ENCODE peak calls at places on chromosomes 13 and 19, in six cellular contexts. S, H, P, W, F and I are unnamed samples.

GRCh38 chr13:30818323-30818960 is 83.1 kb downstream of the ALOX5AP start:
- DNase-seq in S (no peak), H (no peak), P (no peak), W (no peak), F (peak), I (no peak)

GRCh38 chr13:109666656-109667448 is 119.5 kb downstream of the IRS2 start:
- DNase-seq in S (no peak), H (no peak), P (no peak), W (no peak), F (no peak), I (no peak)

GRCh38 chr19:42528354-42529247 is at the start of gene CEACAM1:
- DNase-seq in S (no peak), H (peak), P (peak), W (peak), F (peak), I (peak)

GRCh38 chr13:113231306-113232207 is 22.1 kb downstream of the CUL4A start:
- DNase-seq in S (no peak), H (no peak), P (no peak), W (no peak), F (no peak), I (no peak)

GRCh38 chr13:39836038-39836437 is 180.6 kb downstream of the COG6 start:
- DNase-seq in S (no peak), H (no peak), P (no peak), W (no peak), F (no peak), I (no peak)

GRCh38 chr13:104980571-104980970 is 1554.9 kb downstream of the EFNB2 start:
- DNase-seq in S (no peak), H (no peak), P (no peak), W (no peak), F (no peak), I (no peak)

GRCh38 chr13:47175172-47175806 is 278.4 kb upstream of the HTR2A start:
- DNase-seq in S (no peak), H (no peak), P (no peak), W (no peak), F (no peak), I (no peak)

GRCh38 chr13:97133554-97133953 is 88.6 kb upstream of the MBNL2 start:
- DNase-seq in S (no peak), H (no peak), P (no peak), W (no peak), F (no peak), I (no peak)

GRCh38 chr19:11286312-11286974 is 9.5 kb upstream of the TSPAN16 start:
- DNase-seq in S (no peak), H (no peak), P (no peak), W (no peak), F (no peak), I (no peak)

DNA sequence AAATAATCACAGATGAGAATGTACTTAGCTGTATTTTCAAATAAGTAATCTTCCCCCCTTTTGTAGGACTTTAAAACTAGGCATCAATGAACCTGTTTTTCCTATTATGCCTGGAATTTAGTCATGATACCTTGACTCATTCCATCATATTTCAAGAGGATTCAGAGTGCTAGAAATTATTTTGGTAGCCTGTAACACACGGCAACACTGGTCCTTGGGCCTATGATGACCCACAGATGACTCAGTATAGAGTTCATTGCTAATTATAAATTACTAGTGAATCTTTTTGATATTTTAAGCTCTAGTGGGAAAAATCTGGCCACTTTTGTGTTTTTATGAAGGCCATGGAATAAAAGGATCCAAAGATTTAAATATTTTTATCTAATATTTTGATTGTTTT is 26.0 kb upstream of the GARRE1 start:
- DNase-seq in S (no peak), H (no peak), P (no peak), W (no peak), F (no peak), I (no peak)
- TF ChIP-seq EZH2 in S (no peak), H (no peak), P (no peak), W (no peak), F (no peak), I (no peak)

DNA sequence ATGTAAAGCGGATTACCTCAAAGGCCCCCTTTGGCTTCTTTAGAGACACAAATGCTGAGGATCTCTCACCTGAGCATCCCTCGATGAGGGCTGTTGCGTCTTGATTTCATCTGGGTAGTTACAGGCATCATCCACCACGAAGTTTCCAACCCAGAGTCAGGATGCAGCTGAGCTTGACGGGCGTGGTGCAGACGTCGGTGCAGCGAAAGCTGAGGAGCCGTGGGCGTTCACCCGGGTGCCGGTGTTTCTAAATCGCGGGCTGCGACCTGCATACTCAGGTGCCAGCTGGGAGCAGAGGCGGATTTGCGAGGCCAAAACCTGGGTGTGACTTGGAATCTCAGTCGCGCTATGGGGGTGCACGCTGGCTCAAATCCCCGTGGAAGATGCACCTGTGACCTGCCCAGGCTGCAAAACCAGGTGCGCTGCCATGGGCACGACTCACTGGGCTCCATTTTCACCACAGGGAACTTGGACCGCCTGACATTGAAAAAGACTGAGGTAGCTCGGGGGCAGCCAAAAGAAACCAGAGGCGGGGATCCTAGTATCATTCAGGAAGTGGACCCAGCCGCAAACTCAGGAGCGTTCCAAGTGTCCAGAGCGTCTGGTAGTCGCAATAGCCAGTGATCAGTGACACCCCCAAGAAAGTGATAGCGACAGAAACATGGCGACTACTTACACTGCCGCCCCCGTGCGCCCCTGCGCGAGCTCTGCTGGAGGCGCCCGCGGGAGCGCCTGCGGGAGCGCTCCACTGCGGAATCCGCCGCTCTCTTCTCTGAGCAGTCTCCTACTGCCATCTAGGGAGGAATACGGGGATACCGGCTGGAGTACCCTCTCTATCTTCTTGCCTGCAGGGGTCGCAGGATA is 36.4 kb upstream of the IGFL4 start:
- DNase-seq in S (peak), H (peak), P (peak), W (peak), F (peak), I (peak)
- TF ChIP-seq EZH2 in S (peak), H (no peak), P (peak), W (no peak), F (peak), I (no peak)

GRCh38 chr19:38565686-38566105 is 52.1 kb downstream of the MAP4K1 start:
- DNase-seq in S (no peak), H (no peak), P (no peak), W (no peak), F (no peak), I (no peak)

GRCh38 chr19:38562096-38562495 is 55.7 kb downstream of the MAP4K1 start:
- DNase-seq in S (no peak), H (no peak), P (no peak), W (no peak), F (no peak), I (no peak)

GRCh38 chr19:38561658-38562057 is 56.1 kb downstream of the MAP4K1 start:
- DNase-seq in S (no peak), H (no peak), P (no peak), W (no peak), F (no peak), I (no peak)

GRCh38 chr19:38563475-38563874 is 54.3 kb downstream of the MAP4K1 start:
- DNase-seq in S (no peak), H (no peak), P (no peak), W (no peak), F (no peak), I (no peak)

DNA sequence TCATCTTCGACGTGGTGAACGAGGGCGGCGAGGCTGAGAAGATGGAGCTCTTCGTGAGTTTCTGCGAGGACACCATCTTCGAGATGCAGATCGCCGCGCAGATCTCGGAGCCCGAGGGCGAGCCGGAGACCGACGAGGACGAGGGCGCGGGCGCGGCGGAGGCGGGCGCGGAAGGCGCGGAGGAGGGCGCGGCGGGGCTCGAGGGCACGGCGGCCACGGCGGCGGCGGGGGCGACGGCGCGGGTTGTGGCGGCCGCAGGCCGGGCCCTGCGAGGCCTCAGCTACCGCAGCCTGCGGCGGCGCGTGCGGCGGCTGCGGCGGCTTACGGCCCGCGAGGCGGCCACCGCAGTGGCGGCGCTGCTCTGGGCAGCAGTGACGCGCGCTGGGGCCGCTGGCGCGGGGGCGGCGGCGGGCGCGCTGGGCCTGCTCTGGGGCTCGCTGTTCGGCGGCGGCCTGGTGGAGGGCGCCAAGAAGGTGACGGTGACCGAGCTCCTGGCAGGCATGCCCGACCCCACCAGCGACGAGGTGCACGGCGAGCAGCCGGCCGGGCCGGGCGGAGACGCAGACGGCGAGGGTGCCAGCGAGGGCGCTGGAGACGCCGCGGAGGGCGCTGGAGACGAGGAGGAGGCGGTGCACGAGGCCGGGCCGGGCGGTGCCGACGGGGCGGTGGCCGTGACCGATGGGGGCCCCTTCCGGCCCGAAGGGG is 52.6 kb downstream of the MAP4K1 start:
- DNase-seq in S (no peak), H (no peak), P (no peak), W (no peak), F (peak), I (no peak)
- TF ChIP-seq EZH2 in S (no peak), H (no peak), P (no peak), W (no peak), F (no peak), I (no peak)

DNA sequence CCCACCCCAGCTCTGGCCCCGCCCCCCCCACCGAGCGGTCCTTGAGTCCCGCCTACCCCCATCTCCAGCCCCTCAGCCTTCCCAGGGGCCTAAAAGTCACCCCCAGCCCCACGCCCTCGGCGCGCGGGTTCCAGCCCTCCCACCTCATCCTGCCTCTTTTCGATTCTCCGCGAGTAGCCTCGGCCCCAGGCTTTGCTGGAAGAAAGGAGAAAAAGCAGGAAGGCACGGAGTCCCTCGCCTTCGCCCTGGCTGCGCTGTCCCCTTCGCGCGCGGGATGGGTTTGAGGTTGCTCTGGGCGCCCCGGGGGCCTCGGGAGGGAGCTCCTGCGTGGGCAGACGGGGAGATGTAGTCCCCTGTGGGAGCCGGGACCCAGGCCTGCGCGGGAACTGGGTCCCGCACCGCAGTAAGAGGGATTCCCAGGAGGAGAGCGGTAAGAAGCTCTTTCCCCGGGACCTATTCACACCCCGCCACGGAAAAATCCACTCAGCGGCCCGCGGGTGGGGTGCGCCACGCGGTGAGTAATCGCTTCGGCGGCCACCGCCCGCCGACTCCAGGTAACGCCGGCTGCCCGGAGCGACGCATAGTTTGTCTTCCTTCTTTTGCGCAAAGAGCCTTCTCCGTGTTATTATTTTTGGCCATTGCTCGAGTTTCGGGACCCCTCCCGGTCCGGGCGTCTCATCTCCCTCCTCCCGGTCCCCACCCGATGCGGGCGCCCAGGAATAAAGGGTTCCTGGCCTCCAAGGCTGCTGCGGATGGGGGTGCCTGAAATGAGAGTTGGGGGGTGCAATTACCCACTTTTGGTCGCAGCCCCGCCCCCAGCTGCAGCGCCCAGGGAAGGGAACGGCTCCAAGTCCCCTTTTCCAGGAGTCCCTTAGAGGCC is 863 bp upstream of the CRLF1 start:
- DNase-seq in S (no peak), H (peak), P (no peak), W (peak), F (no peak), I (no peak)
- TF ChIP-seq EZH2 in S (no peak), H (no peak), P (no peak), W (peak), F (peak), I (no peak)

DNA sequence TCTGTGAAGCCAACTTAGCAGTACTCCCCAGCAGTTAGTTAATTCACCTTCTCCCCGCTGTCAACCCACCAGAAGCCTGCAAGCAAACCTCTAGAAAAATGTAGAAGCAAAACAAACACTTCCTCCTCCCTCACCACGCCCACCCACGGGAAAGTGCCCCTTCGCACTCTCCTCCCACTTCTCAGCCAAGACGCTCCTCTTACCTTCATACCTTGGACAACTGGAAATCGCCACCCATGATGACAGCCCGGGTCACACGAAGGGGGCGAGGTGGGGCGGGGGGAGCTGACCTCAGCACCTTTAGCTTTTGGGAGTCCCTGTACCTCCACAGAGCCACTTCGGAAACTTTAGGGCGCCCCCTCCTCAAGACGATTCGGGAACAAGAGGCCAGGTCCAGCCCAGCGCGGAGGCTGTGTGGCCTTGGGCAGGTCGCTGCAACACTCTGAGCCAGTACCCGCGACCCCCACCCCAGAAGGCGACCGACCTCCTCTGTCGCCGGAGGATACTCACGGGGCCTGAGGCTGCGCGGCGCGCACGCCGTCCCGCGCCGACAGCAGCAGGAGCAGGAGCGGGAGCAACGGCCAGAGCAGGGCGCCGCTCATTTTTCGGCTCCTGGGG is 460 bp downstream of the CPAMD8 start:
- DNase-seq in S (no peak), H (no peak), P (no peak), W (peak), F (peak), I (no peak)
- TF ChIP-seq EZH2 in S (no peak), H (no peak), P (no peak), W (no peak), F (no peak), I (no peak)

DNA sequence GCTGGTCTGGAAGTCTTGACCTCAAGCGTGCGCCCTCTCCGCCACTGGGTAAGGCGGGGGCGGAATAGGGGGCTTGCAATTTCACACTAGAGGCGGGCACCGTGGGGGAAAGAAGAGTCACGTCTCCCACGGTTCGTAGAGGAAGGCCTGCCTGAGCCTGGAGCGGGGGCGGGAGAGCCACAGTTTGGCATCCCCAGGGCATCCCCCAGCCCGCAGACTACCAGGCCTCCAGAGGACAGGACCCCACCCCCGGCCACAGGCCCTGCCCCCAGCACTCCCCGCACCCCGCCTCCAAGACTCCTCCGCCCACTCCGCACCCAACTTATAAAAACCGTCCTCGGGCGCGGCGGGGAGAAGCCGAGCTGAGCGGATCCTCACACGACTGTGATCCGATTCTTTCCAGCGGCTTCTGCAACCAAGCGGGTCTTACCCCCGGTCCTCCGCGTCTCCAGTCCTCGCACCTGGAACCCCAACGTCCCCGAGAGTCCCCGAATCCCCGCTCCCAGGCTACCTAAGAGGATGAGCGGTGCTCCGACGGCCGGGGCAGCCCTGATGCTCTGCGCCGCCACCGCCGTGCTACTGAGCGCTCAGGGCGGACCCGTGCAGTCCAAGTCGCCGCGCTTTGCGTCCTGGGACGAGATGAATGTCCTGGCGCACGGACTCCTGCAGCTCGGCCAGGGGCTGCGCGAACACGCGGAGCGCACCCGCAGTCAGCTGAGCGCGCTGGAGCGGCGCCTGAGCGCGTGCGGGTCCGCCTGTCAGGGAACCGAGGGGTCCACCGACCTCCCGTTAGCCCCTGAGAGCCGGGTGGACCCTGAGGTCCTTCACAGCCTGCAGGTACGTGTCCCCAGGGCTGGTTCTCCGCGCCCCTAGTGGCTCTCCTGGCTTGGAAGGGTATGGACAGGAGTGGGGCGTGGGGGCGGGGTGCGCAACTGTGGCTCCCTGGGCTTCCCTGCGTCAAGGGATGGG is at the start of gene ANGPTL4:
- DNase-seq in S (peak), H (peak), P (no peak), W (peak), F (peak), I (no peak)
- TF ChIP-seq EZH2 in S (no peak), H (no peak), P (no peak), W (no peak), F (no peak), I (no peak)